ENCODE peak calls at places on chromosomes 16 and 17, in ten cellular contexts. B is NCI-H345; C is stimulated activated CD4-positive, alpha-beta T cell treated with anti-CD3 and anti-CD28 coated beads, Interleukin-1b, Interleukin-23, amount 100 ng/mL, for 24 hours; L is mucosa of gallbladder; R is iPS-NIHi11; A is NCI-H774; M is astrocyte of the hippocampus; W is GM23338; H is HEK293T; J is effector memory CD4-positive, alpha-beta T cell. D is an unnamed sample.

GRCh38 chr16:51431517-51432241 is 280.6 kb upstream of the SALL1 start:
- DNase-seq in B (no peak), C (no peak), L (peak), R (no peak), A (no peak), M (peak), W (no peak), H (peak), J (no peak), D (peak)

GRCh38 chr17:76542566-76542971 is 2.7 kb downstream of the PRCD start:
- DNase-seq in B (no peak), C (no peak), L (no peak), R (no peak), A (no peak), M (no peak), W (peak), H (no peak), J (no peak), D (no peak)

GRCh38 chr17:7717756-7718350 is 309 bp downstream of the DNAH2 start:
- DNase-seq in B (no peak), C (no peak), L (peak), R (no peak), A (no peak), M (no peak), W (peak), H (no peak), J (no peak), D (no peak)

GRCh38 chr17:28953444-28954118 is 2.3 kb upstream of the PHF12 start:
- DNase-seq in B (peak), C (peak), L (peak), R (peak), A (peak), M (peak), W (peak), H (peak), J (peak), D (peak)

GRCh38 chr17:77425791-77426641 is 285.2 kb downstream of the SEC14L1 start:
- DNase-seq in B (no peak), C (no peak), L (peak), R (peak), A (no peak), M (peak), W (no peak), H (no peak), J (no peak), D (no peak)

GRCh38 chr17:70608193-70608592 is 438.9 kb downstream of the KCNJ2 start:
- DNase-seq in B (no peak), C (no peak), L (no peak), R (no peak), A (no peak), M (peak), W (no peak), H (no peak), J (no peak), D (no peak)

GRCh38 chr17:38925263-38925995 is at the start of gene LASP1NB:
- DNase-seq in B (no peak), C (no peak), L (peak), R (peak), A (no peak), M (peak), W (peak), H (no peak), J (no peak), D (no peak)

GRCh38 chr17:78117027-78117981 is 11.3 kb downstream of the TMC6 start:
- DNase-seq in B (peak), C (no peak), L (no peak), R (peak), A (peak), M (peak), W (peak), H (no peak), J (no peak), D (no peak)

GRCh38 chr17:51351890-51352289 is 91.5 kb downstream of the UTP18 start:
- DNase-seq in B (no peak), C (no peak), L (peak), R (no peak), A (no peak), M (peak), W (no peak), H (no peak), J (no peak), D (no peak)

GRCh38 chr16:14285542-14286380 is 214.6 kb downstream of the MRTFB start:
- DNase-seq in B (peak), C (peak), L (peak), R (peak), A (peak), M (peak), W (peak), H (peak), J (peak), D (peak)

GRCh38 chr16:11576427-11577289 is 10.1 kb downstream of the LITAF start:
- DNase-seq in B (peak), C (no peak), L (no peak), R (no peak), A (no peak), M (no peak), W (no peak), H (no peak), J (no peak), D (no peak)

GRCh38 chr17:65220732-65221131 is 83.6 kb downstream of the RGS9 start:
- DNase-seq in B (no peak), C (no peak), L (no peak), R (peak), A (no peak), M (peak), W (no peak), H (no peak), J (no peak), D (no peak)

GRCh38 chr17:22253007-22253406 is 560.7 kb downstream of the KCNJ18 start:
- DNase-seq in B (no peak), C (no peak), L (no peak), R (no peak), A (no peak), M (no peak), W (no peak), H (no peak), J (no peak), D (no peak)

GRCh38 chr17:5380491-5381135 is 38.8 kb downstream of the NUP88 start:
- DNase-seq in B (no peak), C (no peak), L (no peak), R (no peak), A (no peak), M (no peak), W (no peak), H (no peak), J (no peak), D (no peak)

GRCh38 chr16:11390573-11391495 is 45.6 kb downstream of the RMI2 start:
- DNase-seq in B (peak), C (no peak), L (no peak), R (peak), A (no peak), M (peak), W (no peak), H (no peak), J (no peak), D (no peak)

GRCh38 chr16:54176376-54176901 is 110.1 kb downstream of the IRX3 start:
- DNase-seq in B (no peak), C (no peak), L (no peak), R (peak), A (no peak), M (no peak), W (peak), H (no peak), J (no peak), D (no peak)

GRCh38 chr16:86314402-86315025 is 195.8 kb upstream of the FOXF1 start:
- DNase-seq in B (no peak), C (no peak), L (no peak), R (no peak), A (no peak), M (no peak), W (no peak), H (no peak), J (no peak), D (no peak)

GRCh38 chr17:56125830-56126819 is 27.1 kb upstream of the ANKFN1 start:
- DNase-seq in B (no peak), C (no peak), L (peak), R (peak), A (no peak), M (peak), W (peak), H (peak), J (no peak), D (no peak)

GRCh38 chr17:41521574-41522261 is 3.0 kb upstream of the KRT15 start:
- DNase-seq in B (no peak), C (no peak), L (peak), R (peak), A (no peak), M (peak), W (peak), H (no peak), J (no peak), D (peak)

GRCh38 chr17:81390436-81391214 is 4.6 kb upstream of the BAHCC1 start:
- DNase-seq in B (no peak), C (no peak), L (no peak), R (no peak), A (no peak), M (no peak), W (no peak), H (no peak), J (no peak), D (no peak)

GRCh38 chr17:29138991-29139682 is 41.1 kb downstream of the MYO18A start:
- DNase-seq in B (no peak), C (no peak), L (no peak), R (no peak), A (no peak), M (no peak), W (no peak), H (no peak), J (no peak), D (no peak)

GRCh38 chr17:55161935-55162555 is 102.7 kb upstream of the HLF start:
- DNase-seq in B (no peak), C (no peak), L (no peak), R (no peak), A (no peak), M (peak), W (no peak), H (no peak), J (no peak), D (no peak)

GRCh38 chr17:49438885-49439284 is 24.2 kb upstream of the PHB1 start:
- DNase-seq in B (no peak), C (no peak), L (no peak), R (no peak), A (no peak), M (no peak), W (peak), H (no peak), J (no peak), D (no peak)

GRCh38 chr16:46746821-46747776 is 1.0 kb downstream of the MYLK3 start:
- DNase-seq in B (no peak), C (no peak), L (no peak), R (no peak), A (no peak), M (no peak), W (peak), H (peak), J (no peak), D (no peak)

GRCh38 chr17:29874931-29875596 is 55.0 kb downstream of the SSH2 start:
- DNase-seq in B (no peak), C (no peak), L (no peak), R (no peak), A (no peak), M (no peak), W (no peak), H (no peak), J (no peak), D (no peak)

GRCh38 chr16:1309888-1310831 is 724 bp downstream of the UBE2I start:
- DNase-seq in B (no peak), C (no peak), L (peak), R (no peak), A (no peak), M (peak), W (no peak), H (no peak), J (peak), D (no peak)

GRCh38 chr16:58222532-58223316 is 24.8 kb upstream of the CSNK2A2 start:
- DNase-seq in B (no peak), C (no peak), L (peak), R (peak), A (no peak), M (peak), W (no peak), H (no peak), J (no peak), D (no peak)

GRCh38 chr16:46650224-46650623 is 29.0 kb upstream of the SHCBP1 start:
- DNase-seq in B (no peak), C (no peak), L (peak), R (no peak), A (no peak), M (no peak), W (no peak), H (no peak), J (no peak), D (no peak)

GRCh38 chr17:12983986-12984932 is 33.6 kb downstream of the ELAC2 start:
- DNase-seq in B (no peak), C (no peak), L (no peak), R (no peak), A (no peak), M (peak), W (no peak), H (no peak), J (no peak), D (no peak)

GRCh38 chr16:65833171-65833871 is 533.2 kb upstream of the CDH5 start:
- DNase-seq in B (no peak), C (no peak), L (no peak), R (no peak), A (no peak), M (peak), W (no peak), H (no peak), J (no peak), D (no peak)

GRCh38 chr16:49348408-49349176 is 25.0 kb upstream of the C16orf78 start:
- DNase-seq in B (no peak), C (no peak), L (no peak), R (peak), A (no peak), M (no peak), W (peak), H (no peak), J (no peak), D (no peak)

GRCh38 chr17:6986676-6987075 is 9.2 kb upstream of the ALOX12 start:
- DNase-seq in B (no peak), C (no peak), L (no peak), R (no peak), A (no peak), M (no peak), W (no peak), H (no peak), J (no peak), D (no peak)

GRCh38 chr16:15486661-15487060 is 52.3 kb downstream of the BMERB1 start:
- DNase-seq in B (no peak), C (no peak), L (no peak), R (no peak), A (no peak), M (no peak), W (no peak), H (no peak), J (no peak), D (no peak)